ENCODE peak calls at places on chromosomes 4 and X, in ten cellular contexts. R, L, E, O, Q, A, H, Y, D and G are unnamed samples.

GRCh38 chr4:55553442-55553841 is 6.7 kb upstream of the CLOCK start:
- DNase-seq in O (peak; percentile 81), R (no peak), A (peak; percentile 44), Y (peak; percentile 48), E (peak; percentile 50), D (peak; percentile 33), Q (peak; percentile 79), H (no peak), L (no peak), G (peak; percentile 16)

GRCh38 chr4:148649669-148650331 is 207.6 kb upstream of the NR3C2 start:
- DNase-seq in Q (peak; percentile 1), H (no peak), R (peak; percentile 23), A (no peak), O (no peak), D (no peak), Y (no peak), L (no peak), E (no peak), G (no peak)

GRCh38 chr4:169210516-169211108 is 60.1 kb downstream of the SH3RF1 start:
- DNase-seq in L (no peak), A (no peak), R (no peak), D (peak; percentile 82), H (no peak), O (no peak), E (no peak), Y (no peak), Q (no peak), G (no peak)

GRCh38 chr4:120066182-120066524 is 495 bp downstream of the MAD2L1 start:
- DNase-seq in R (peak; percentile 33), A (no peak), L (peak; percentile 3), H (no peak), D (peak; percentile 89), E (no peak), Y (no peak), Q (no peak), O (no peak), G (no peak)

GRCh38 chr4:82903737-82904136 is 3.2 kb downstream of the THAP9 start:
- DNase-seq in Q (no peak), D (no peak), O (no peak), Y (no peak), A (no peak), L (no peak), E (no peak), R (no peak), H (no peak), G (no peak)

GRCh38 chr4:101104264-101105052 is 242.9 kb downstream of the PPP3CA start:
- DNase-seq in R (no peak), Q (no peak), D (peak; percentile 21), A (no peak), E (no peak), Y (no peak), H (no peak), L (no peak), O (no peak), G (no peak)

GRCh38 chr4:184811484-184812180 is 14.1 kb downstream of the ACSL1 start:
- DNase-seq in H (no peak), A (no peak), R (no peak), O (no peak), E (no peak), Q (no peak), L (no peak), Y (no peak), D (no peak), G (no peak)

GRCh38 chr4:88672987-88673386 is 24.6 kb downstream of the NAP1L5 start:
- DNase-seq in R (peak; percentile 46), E (no peak), O (no peak), L (no peak), D (peak; percentile 42), Y (peak; percentile 55), A (no peak), H (no peak), Q (peak; percentile 31), G (peak; percentile 15)

GRCh38 chr4:125314676-125315570 is at the start of gene FAT4:
- DNase-seq in E (peak; percentile 95), Q (peak; percentile 99), A (peak; percentile 83), R (peak; percentile 85), L (peak; percentile 67), H (peak; percentile 89), O (peak; percentile 98), D (peak; percentile 86), Y (peak; percentile 84), G (peak; percentile 86)

GRCh38 chrX:118726887-118727685 is at the start of gene IL13RA1:
- DNase-seq in L (peak; percentile 74), R (peak; percentile 92), H (peak; percentile 82), Y (peak; percentile 70), E (peak; percentile 81), A (no peak), O (peak; percentile 90), D (peak; percentile 48), Q (peak; percentile 76), G (peak; percentile 87)

GRCh38 chr4:162056947-162057346 is 106.9 kb downstream of the FSTL5 start:
- DNase-seq in H (no peak), Y (no peak), A (no peak), D (no peak), Q (no peak), L (no peak), O (no peak), E (no peak), R (no peak), G (no peak)

GRCh38 chr4:61556277-61556676 is 356.2 kb downstream of the ADGRL3 start:
- DNase-seq in D (no peak), H (no peak), R (no peak), Y (no peak), Q (no peak), A (no peak), E (no peak), L (no peak), O (no peak), G (no peak)

GRCh38 chrX:139820358-139820984 is 112.4 kb downstream of the ATP11C start:
- DNase-seq in O (no peak), R (no peak), Q (no peak), D (no peak), L (no peak), E (no peak), Y (no peak), A (no peak), H (no peak), G (no peak)

GRCh38 chrX:139825618-139826017 is 107.2 kb downstream of the ATP11C start:
- DNase-seq in Y (no peak), O (no peak), H (no peak), L (no peak), Q (no peak), D (no peak), A (no peak), R (no peak), E (no peak), G (no peak)

GRCh38 chrX:139826065-139827044 is 106.5 kb downstream of the ATP11C start:
- DNase-seq in D (no peak), Q (peak; percentile 88), E (no peak), Y (no peak), L (no peak), H (no peak), A (peak; percentile 33), O (no peak), R (peak; percentile 23), G (no peak)

GRCh38 chrX:139828037-139828436 is 104.8 kb downstream of the ATP11C start:
- DNase-seq in Q (peak; percentile 24), E (no peak), A (no peak), D (no peak), O (no peak), Y (no peak), L (no peak), R (no peak), H (no peak), G (no peak)

DNA sequence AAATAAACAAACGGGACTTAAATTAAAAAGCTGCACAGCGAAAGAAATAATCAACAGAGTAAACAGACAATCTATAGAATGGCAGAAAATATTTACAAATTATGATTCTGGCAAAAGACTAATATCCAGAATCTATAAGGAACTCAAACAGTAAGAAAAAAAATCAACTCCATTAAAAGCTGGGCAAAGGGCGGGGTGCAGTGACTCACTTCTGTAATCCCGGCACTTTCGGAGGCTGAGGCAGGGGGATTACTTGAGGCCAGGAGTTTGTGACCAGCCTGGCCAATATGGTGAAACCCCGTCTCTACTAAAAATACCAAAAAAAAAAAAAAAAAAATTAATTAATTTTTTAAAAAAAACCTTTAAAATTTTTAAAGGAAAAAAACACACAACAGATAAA is 109.0 kb downstream of the ATP11C start:
- DNase-seq in D (no peak), H (no peak), R (peak; percentile 47), L (no peak), Y (no peak), O (no peak), A (no peak), Q (no peak), E (no peak), G (no peak)
- H3K4me3 ChIP-seq in D (no peak overlapping the region), H (no peak overlapping the region), R (peak overlapping the region; percentile 60), L (peak overlapping the region; percentile 24), Y (no peak overlapping the region), O (no peak overlapping the region), A (no peak overlapping the region), Q (no peak overlapping the region), E (no peak overlapping the region), G (no peak overlapping the region)

DNA sequence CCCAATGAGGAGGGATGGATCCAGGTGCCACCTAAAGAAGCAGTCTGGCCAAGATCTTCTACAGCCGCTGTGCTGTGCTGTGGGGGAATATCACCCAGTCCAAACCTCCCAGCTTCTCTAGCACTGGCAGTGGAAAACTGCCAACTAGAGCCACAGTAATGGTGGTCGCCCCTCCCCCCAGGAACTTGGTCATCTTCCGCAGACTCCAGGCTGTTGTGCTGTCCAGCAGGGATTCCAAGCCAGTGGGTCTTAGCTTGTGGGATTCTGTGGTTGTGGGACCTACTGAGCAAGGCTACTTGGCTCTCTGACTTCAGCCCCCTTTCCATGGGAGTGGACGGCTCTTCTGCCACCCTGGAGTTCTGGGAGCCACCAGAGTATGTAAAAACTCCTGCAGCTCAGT is 18.2 kb downstream of the GPRASP1 start:
- DNase-seq in Y (no peak), H (no peak), R (no peak), O (no peak), E (no peak), Q (no peak), L (no peak), D (no peak), A (no peak), G (no peak)
- H3K4me3 ChIP-seq in Y (no peak overlapping the region), H (no peak overlapping the region), R (no peak overlapping the region), O (no peak overlapping the region), E (no peak overlapping the region), Q (no peak overlapping the region), L (no peak overlapping the region), D (no peak overlapping the region), A (no peak overlapping the region), G (no peak overlapping the region)

GRCh38 chr4:5747746-5748365 is 36.9 kb downstream of the EVC start:
- DNase-seq in A (peak; percentile 90), E (no peak), H (no peak), L (no peak), O (peak; percentile 68), Q (peak; percentile 98), R (peak; percentile 87), Y (no peak), D (no peak), G (peak; percentile 17)
- H3K4me3 ChIP-seq in A (no peak overlapping the region), E (no peak overlapping the region), H (no peak overlapping the region), L (no peak overlapping the region), O (no peak overlapping the region), Q (no peak overlapping the region), R (no peak overlapping the region), Y (no peak overlapping the region), D (no peak overlapping the region), G (no peak overlapping the region)

DNA sequence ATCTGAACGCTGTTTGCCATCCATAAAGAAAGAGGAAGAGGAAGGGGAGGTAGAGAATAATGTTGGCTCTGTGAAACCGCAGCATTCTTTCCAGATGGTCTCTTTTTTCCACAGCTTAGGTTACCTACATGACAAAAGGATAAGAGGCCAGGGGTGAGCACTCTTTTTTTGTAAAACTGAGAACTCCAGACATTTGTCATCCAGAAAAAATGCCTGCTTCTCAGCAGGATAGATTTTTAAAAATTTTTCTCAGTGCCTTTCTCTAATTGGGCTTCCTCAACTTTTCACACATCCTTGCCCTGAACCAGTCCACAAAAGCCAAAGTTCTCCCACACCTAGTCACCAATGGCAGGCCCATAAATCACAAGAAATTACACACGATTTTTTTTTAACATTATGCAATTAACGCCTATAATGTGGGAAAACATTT is 158.1 kb upstream of the TENM3 start:
- DNase-seq in O (no peak), Y (peak; percentile 39), D (no peak), E (no peak), L (no peak), H (no peak), Q (peak; percentile 65), R (no peak), A (peak; percentile 10), G (no peak)
- H3K4me3 ChIP-seq in O (no peak overlapping the region), Y (no peak overlapping the region), D (no peak overlapping the region), E (no peak overlapping the region), L (no peak overlapping the region), H (peak overlapping the region; percentile 6), Q (no peak overlapping the region), R (no peak overlapping the region), A (no peak overlapping the region), G (no peak overlapping the region)